ENCODE peak calls at places on chromosomes 11 and 22, in four cellular contexts. X is K562, L is SJCRH30, P is neuronal stem cell. D is an unnamed sample.

GRCh38 chr11:6258141-6258540 is 1.5 kb upstream of the CCKBR start:
- DNase-seq in X (no peak), L (no peak), P (no peak), D (peak; percentile 31)

GRCh38 chr22:19717691-19718254 is 3.5 kb downstream of the SEPTIN5 start:
- DNase-seq in X (no peak), L (peak; percentile 77), P (no peak), D (peak; percentile 65)

GRCh38 chr22:20121856-20122415 is 4.9 kb upstream of the TRMT2A start:
- DNase-seq in X (no peak), L (no peak), P (no peak), D (no peak)

GRCh38 chr11:82636620-82637019 is 97.0 kb downstream of the FAM181B start:
- DNase-seq in X (no peak), L (peak; percentile 71), P (no peak), D (no peak)

GRCh38 chr11:104352036-104352435 is 188.1 kb upstream of the PDGFD start:
- DNase-seq in X (no peak), L (no peak), P (no peak), D (no peak)

GRCh38 chr11:68122936-68123539 is 1.9 kb upstream of the CHKA start:
- DNase-seq in X (no peak), L (no peak), P (no peak), D (peak; percentile 54)

GRCh38 chr22:44567846-44568493 is 69.9 kb upstream of the RTL6 start:
- DNase-seq in X (no peak), L (peak; percentile 53), P (no peak), D (peak; percentile 62)

GRCh38 chr11:64268687-64269379 is 15.6 kb downstream of the BAD start:
- DNase-seq in X (peak; percentile 36), L (peak; percentile 46), P (no peak), D (peak; percentile 80)

GRCh38 chr11:108734956-108735559 is 70.2 kb downstream of the DDX10 start:
- DNase-seq in X (peak; percentile 29), L (peak; percentile 18), P (no peak), D (no peak)

GRCh38 chr11:7056828-7057513 is 31.8 kb upstream of the RBMXL2 start:
- DNase-seq in X (no peak), L (no peak), P (no peak), D (no peak)

GRCh38 chr11:94786264-94787126 is 18.3 kb downstream of the AMOTL1 start:
- DNase-seq in X (peak; percentile 39), L (peak; percentile 34), P (no peak), D (peak; percentile 66)

GRCh38 chr22:35684270-35684700 is 33.4 kb upstream of the APOL5 start:
- DNase-seq in X (no peak), L (peak; percentile 63), P (peak; percentile 26), D (peak; percentile 59)

GRCh38 chr11:82356316-82356715 is 377.3 kb downstream of the FAM181B start:
- DNase-seq in X (no peak), L (peak; percentile 10), P (no peak), D (no peak)

GRCh38 chr22:35752172-35752832 is 34.6 kb downstream of the APOL5 start:
- DNase-seq in X (no peak), L (no peak), P (peak; percentile 48), D (no peak)

GRCh38 chr11:97567801-97568200 is 1178.0 kb downstream of the JRKL start:
- DNase-seq in X (no peak), L (no peak), P (no peak), D (no peak)

GRCh38 chr22:19706661-19707151 is 7.6 kb upstream of the SEPTIN5 start:
- DNase-seq in X (no peak), L (no peak), P (no peak), D (no peak)

GRCh38 chr22:46373838-46374662 is 38.5 kb downstream of the TRMU start:
- DNase-seq in X (no peak), L (peak; percentile 62), P (no peak), D (no peak)

GRCh38 chr22:43853328-43853931 is 8.9 kb downstream of the SULT4A1 start:
- DNase-seq in X (no peak), L (no peak), P (no peak), D (peak; percentile 47)

GRCh38 chr11:84901986-84902385 is 725.2 kb downstream of the DLG2 start:
- DNase-seq in X (no peak), L (no peak), P (no peak), D (no peak)

GRCh38 chr22:19823191-19823590 is 31.5 kb downstream of the GNB1L start:
- DNase-seq in X (no peak), L (no peak), P (no peak), D (no peak)

GRCh38 chr11:69684651-69685050 is 9.5 kb upstream of the LTO1 start:
- DNase-seq in X (no peak), L (no peak), P (no peak), D (no peak)

GRCh38 chr11:96113100-96113710 is 189.3 kb upstream of the MTMR2 start:
- DNase-seq in X (no peak), L (no peak), P (no peak), D (no peak)

GRCh38 chr11:71067753-71068152 is 184.6 kb downstream of the SHANK2 start:
- DNase-seq in X (no peak), L (no peak), P (no peak), D (no peak)

GRCh38 chr11:111512296-111513239 is at the start of gene BTG4:
- DNase-seq in X (peak; percentile 56), L (no peak), P (no peak), D (peak; percentile 56)

GRCh38 chr11:71086687-71087258 is 165.6 kb downstream of the SHANK2 start:
- DNase-seq in X (peak; percentile 37), L (peak; percentile 44), P (peak; percentile 38), D (peak; percentile 81)

GRCh38 chr11:45768486-45768885 is 36.5 kb upstream of the SLC35C1 start:
- DNase-seq in X (no peak), L (no peak), P (no peak), D (no peak)

GRCh38 chr11:90449643-90450042 is 226.8 kb upstream of the CHORDC1 start:
- DNase-seq in X (no peak), L (no peak), P (no peak), D (no peak)

DNA sequence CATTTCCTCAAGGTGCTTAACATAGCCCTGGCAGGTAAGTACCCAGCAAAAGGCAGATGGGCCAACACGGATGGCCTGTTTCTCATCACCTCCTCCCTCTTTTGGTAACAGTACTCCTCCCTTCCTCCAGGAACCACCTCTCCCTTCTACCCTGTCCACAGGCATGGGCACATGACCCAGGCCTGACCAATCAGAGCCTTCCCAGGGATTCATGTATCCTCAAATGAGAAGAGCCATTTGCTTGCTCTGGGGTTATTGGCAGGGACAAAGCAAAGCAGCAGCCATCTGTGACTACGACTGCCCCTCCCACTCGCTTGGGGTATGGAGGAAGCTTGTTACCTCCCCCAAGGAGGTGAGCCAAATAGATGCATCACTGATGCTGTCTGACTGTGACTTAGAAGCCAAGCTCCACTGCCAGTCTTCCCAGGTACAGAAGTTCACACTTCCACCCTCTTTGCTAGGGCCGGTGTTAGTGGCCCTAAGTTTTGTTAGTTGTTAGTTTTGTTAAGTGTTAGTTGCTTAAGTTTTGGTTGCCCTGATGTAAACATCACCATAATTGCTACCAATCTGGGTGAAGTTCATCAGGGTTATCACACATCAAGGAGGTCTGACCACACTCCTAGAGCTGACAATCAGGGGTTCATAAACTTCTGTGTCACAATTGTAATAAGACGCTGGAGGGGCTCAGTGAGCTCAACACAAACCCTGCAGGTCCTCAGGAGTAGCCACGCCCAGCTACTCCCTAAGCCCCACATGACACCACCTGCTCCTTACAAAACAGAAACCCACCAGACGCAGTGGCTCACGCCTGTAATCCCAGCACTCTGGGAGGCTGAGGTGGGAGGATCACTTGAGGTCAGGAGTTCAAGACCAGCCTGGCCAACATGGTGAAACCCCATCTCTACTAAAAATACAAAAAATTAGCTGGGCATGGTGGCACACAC is 57.3 kb downstream of the ARFGAP3 start:
- DNase-seq in X (peak; percentile 29), L (peak; percentile 22), P (no peak), D (peak; percentile 72)
- H3K4me1 ChIP-seq in X (no peaks in the 10 kb centered on the region), L (peaks cover 14% of the 10 kb centered on the region), P (no peaks in the 10 kb centered on the region), D (peaks cover 2% of the 10 kb centered on the region)

GRCh38 chr11:35215945-35216344 is 77.0 kb downstream of the CD44 start:
- DNase-seq in X (no peak), L (no peak), P (no peak), D (no peak)
- H3K4me1 ChIP-seq in X (no peaks in the 10 kb centered on the region), L (no peaks in the 10 kb centered on the region), P (no peaks in the 10 kb centered on the region), D (peaks cover 11% of the 10 kb centered on the region)

GRCh38 chr11:72336163-72336562 is 92.2 kb upstream of the PHOX2A start:
- DNase-seq in X (peak; percentile 78), L (no peak), P (no peak), D (no peak)
- H3K4me1 ChIP-seq in X (peaks cover 19% of the 10 kb centered on the region), L (no peaks in the 10 kb centered on the region), P (no peaks in the 10 kb centered on the region), D (no peaks in the 10 kb centered on the region)

GRCh38 chr11:118055966-118056365 is 20.9 kb upstream of the TMPRSS4 start:
- DNase-seq in X (no peak), L (no peak), P (no peak), D (no peak)

GRCh38 chr11:118054712-118055640 is 21.9 kb upstream of the TMPRSS4 start:
- DNase-seq in X (no peak), L (peak; percentile 7), P (no peak), D (no peak)

GRCh38 chr11:118058311-118059230 is 18.3 kb upstream of the TMPRSS4 start:
- DNase-seq in X (no peak), L (no peak), P (no peak), D (no peak)

GRCh38 chr11:118057424-118058145 is 19.3 kb upstream of the TMPRSS4 start:
- DNase-seq in X (no peak), L (no peak), P (no peak), D (no peak)

DNA sequence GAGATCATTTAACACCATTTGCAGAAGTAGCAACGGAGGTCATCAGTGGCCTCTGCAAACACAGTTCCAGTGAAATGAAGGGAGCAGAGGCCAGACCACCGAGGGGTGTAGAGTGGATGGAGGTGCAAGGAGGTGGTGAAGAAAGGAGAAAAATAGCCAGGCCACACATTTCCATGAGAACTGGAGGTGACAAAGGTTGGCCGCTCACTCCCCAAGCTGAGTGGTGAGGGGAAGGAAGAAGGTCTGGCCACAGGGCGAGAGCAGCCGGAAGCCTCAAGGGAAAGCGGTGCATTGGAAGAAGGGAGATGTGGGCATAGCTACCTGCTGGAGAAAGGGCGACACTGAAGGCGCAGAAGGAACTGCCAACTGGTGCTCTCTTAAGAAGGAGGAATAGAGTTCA is 20.1 kb upstream of the TMPRSS4 start:
- DNase-seq in X (no peak), L (no peak), P (no peak), D (no peak)
- H3K4me1 ChIP-seq in X (peaks cover 34% of the 10 kb centered on the region), L (no peaks in the 10 kb centered on the region), P (no peaks in the 10 kb centered on the region), D (no peaks in the 10 kb centered on the region)

DNA sequence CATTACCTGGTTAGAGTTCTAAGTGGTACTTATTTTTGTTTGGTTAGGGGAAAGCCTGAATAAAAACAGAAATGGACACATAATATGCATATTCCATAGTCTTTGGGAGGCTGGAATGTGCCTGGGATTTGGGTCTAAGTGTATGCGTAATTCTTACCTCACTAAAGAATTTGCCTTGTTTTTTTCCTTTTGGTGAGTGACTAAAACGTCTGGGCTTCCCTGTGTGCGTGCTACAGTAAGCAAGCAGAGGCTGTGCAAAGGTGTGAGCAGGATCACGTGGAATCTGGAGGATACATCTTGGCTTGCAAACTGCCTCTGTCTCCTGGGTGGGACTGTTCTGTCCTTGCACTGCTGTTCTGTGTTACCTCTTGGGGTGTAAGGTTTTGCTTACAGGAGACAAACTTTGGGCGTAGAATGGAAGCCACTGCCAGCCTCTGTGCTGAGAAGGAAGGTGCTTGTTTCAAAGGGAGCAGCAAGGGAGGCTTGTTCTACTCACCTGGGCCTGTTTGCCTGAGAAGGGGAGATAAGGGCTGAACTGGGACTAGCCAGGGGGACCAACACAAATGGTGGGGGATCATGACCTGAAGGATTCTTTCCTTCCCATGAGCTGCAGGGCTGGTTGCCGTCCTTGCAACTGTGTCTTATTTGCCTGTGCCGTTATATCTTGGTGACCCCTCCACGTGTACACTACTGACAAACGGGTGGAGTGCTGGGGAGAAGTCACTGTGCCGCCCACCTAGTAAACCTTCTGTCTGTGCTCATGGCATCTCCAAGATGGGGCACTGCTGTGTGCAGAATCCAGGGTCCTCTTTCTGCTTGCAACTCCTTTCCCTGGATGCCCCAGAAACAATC is 4.5 kb downstream of the NEAT1 start:
- DNase-seq in X (no peak), L (no peak), P (no peak), D (peak; percentile 47)
- H3K4me1 ChIP-seq in X (peaks cover 9% of the 10 kb centered on the region), L (peaks cover 12% of the 10 kb centered on the region), P (peaks cover 36% of the 10 kb centered on the region), D (peaks cover 29% of the 10 kb centered on the region)